ENCODE peak calls at places on chromosome 9, in seven cellular contexts. E is fibroblast of lung; P is effector memory CD4-positive, alpha-beta T cell; N is HAP-1; F is heart left ventricle; T is esophagus squamous epithelium; L is breast epithelium. W is an unnamed sample.

GRCh38 chr9:21589344-21590056 is 107.4 kb upstream of the IFNE start:
- DNase-seq in F (no peak), P (no peak), E (no peak), N (no peak), L (no peak), T (no peak), W (no peak)

GRCh38 chr9:70639853-70640814 is 225.7 kb upstream of the KLF9 start:
- DNase-seq in F (no peak), L (no peak), N (peak; percentile 88), P (no peak), T (no peak), E (peak; percentile 43), W (no peak)

GRCh38 chr9:125119643-125120286 is 23.6 kb downstream of the SCAI start:
- DNase-seq in T (no peak), P (no peak), L (no peak), N (no peak), F (no peak), E (peak; percentile 25), W (peak; percentile 44)

GRCh38 chr9:76302947-76303550 is 91.2 kb downstream of the RFK start:
- DNase-seq in N (peak; percentile 58), L (no peak), E (peak; percentile 47), F (no peak), P (no peak), T (no peak), W (peak; percentile 41)

GRCh38 chr9:38090170-38090569 is 21.1 kb upstream of the SHB start:
- DNase-seq in N (peak; percentile 37), F (no peak), E (no peak), L (no peak), P (no peak), T (no peak), W (no peak)

GRCh38 chr9:137479892-137480685 is 21.0 kb upstream of the NSMF start:
- DNase-seq in E (no peak), L (no peak), F (no peak), T (no peak), N (no peak), P (no peak), W (no peak)

GRCh38 chr9:72721086-72721485 is 199.7 kb downstream of the TMC1 start:
- DNase-seq in L (no peak), E (no peak), N (peak; percentile 84), T (no peak), F (no peak), P (no peak), W (no peak)

GRCh38 chr9:134475051-134475790 is 149.0 kb downstream of the RXRA start:
- DNase-seq in P (no peak), E (peak; percentile 81), T (no peak), N (no peak), L (no peak), F (peak; percentile 81), W (no peak)

DNA sequence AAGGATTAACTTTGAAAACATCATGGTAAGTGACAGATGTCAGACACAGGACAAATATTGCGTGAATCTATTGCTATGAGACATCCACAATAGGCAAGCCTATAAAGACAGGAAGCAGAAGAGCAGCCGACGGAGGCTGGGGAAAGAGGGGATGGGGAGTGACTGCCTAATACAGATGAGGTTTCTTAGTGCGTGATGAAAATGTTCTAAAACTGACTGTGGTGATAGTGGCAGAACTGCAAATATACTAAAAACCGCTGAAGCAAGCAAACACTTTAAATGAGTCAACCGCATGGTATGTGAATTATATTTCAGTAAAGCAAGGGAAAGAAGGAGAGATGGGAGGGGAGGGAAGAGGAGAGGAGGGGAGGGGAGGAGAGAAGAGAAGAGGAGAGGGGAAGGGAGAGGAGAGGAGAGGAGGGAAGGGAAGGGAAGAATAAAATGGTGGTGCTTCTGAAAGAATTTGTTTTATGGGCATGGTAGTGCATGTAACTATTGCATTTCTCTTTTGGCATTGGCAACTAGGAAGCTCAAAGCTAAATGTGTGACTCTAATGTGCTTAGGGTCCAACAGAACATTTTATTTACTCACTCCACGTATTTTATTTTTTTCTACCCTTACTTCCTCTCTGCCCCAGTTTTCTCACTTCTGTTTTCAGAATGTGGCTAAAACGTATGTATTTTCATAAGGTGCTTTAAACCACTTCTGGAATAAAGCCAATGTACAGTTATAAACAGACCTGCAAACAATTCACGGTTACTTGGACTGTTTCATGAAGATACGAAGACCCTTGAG is 21.3 kb downstream of the AKNA start:
- DNase-seq in L (no peak), E (peak; percentile 92), N (no peak), P (no peak), T (no peak), F (no peak), W (no peak)
- H3K36me3 ChIP-seq in L (no peaks in the 10 kb centered on the region), E (peaks cover 9% of the 10 kb centered on the region), N (peaks cover 11% of the 10 kb centered on the region), P (peaks cover 63% of the 10 kb centered on the region), T (no peaks in the 10 kb centered on the region), F (peaks cover 70% of the 10 kb centered on the region), W (peaks cover 2% of the 10 kb centered on the region)

GRCh38 chr9:36210722-36211121 is 20.0 kb downstream of the CLTA start:
- DNase-seq in T (no peak), L (no peak), N (no peak), P (no peak), E (no peak), F (no peak), W (no peak)

GRCh38 chr9:36207546-36208012 is 16.9 kb downstream of the CLTA start:
- DNase-seq in P (no peak), E (peak; percentile 64), F (no peak), T (no peak), N (no peak), L (no peak), W (no peak)

GRCh38 chr9:36211510-36211909 is 20.8 kb downstream of the CLTA start:
- DNase-seq in N (no peak), L (no peak), E (no peak), T (no peak), F (no peak), P (no peak), W (no peak)

GRCh38 chr9:36207016-36207415 is 16.3 kb downstream of the CLTA start:
- DNase-seq in T (no peak), F (no peak), E (peak; percentile 70), P (no peak), L (no peak), N (no peak), W (no peak)

DNA sequence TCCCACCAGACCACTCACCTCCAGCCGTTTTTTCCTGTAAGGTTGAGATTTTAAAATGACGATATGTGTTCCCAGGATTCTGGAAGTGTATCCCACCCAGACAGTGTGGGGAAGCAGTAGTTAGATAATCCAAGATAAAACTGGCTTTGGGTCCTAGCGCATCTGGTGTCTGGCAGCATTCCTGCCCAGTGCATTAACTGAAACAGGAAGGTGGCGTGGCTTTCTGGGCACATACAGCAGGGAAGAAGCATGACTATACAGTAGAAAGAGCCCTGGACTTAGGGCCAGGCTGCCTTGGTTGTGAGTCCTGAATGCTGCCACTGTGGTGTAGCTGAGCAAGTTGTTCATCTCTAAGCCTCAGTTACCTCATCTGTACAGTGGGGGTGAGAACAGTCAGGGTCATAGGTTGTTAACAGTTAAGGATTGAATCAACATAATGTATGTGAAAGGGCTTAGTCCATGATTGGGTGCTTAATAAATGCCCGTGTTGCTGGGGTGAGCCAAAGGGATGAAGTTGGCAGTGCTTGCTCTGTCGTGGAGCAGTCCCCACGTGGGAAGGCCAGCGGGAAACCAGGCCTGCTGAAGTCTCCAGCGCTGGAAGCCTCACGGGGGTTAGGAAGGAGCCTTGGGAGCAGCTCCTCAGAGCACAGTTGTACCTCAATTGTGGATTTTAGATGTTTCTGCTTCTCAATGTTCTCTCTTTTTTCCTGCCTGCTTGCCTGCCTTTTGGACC is 18.0 kb downstream of the CLTA start:
- DNase-seq in P (no peak), E (peak; percentile 40), N (no peak), T (no peak), F (no peak), L (no peak), W (no peak)
- H3K36me3 ChIP-seq in P (peaks cover 90% of the 10 kb centered on the region), E (peaks cover 30% of the 10 kb centered on the region), N (peaks cover 94% of the 10 kb centered on the region), T (peaks cover 22% of the 10 kb centered on the region), F (peaks cover 82% of the 10 kb centered on the region), L (no peaks in the 10 kb centered on the region), W (peaks cover 94% of the 10 kb centered on the region)

GRCh38 chr9:89000973-89001916 is 10.0 kb downstream of the S1PR3 start:
- DNase-seq in L (peak; percentile 86), P (peak; percentile 17), F (peak; percentile 88), E (peak; percentile 76), T (no peak), N (peak; percentile 68), W (peak; percentile 83)

GRCh38 chr9:88998911-88999310 is 7.6 kb downstream of the S1PR3 start:
- DNase-seq in N (no peak), L (no peak), F (peak; percentile 65), T (no peak), P (no peak), E (peak; percentile 66), W (no peak)

GRCh38 chr9:88998506-88998905 is 7.2 kb downstream of the S1PR3 start:
- DNase-seq in P (no peak), N (no peak), F (no peak), L (no peak), T (no peak), E (no peak), W (no peak)

GRCh38 chr9:89001917-89002540 is 10.8 kb downstream of the S1PR3 start:
- DNase-seq in E (no peak), P (no peak), F (no peak), T (no peak), N (no peak), L (no peak), W (no peak)

DNA sequence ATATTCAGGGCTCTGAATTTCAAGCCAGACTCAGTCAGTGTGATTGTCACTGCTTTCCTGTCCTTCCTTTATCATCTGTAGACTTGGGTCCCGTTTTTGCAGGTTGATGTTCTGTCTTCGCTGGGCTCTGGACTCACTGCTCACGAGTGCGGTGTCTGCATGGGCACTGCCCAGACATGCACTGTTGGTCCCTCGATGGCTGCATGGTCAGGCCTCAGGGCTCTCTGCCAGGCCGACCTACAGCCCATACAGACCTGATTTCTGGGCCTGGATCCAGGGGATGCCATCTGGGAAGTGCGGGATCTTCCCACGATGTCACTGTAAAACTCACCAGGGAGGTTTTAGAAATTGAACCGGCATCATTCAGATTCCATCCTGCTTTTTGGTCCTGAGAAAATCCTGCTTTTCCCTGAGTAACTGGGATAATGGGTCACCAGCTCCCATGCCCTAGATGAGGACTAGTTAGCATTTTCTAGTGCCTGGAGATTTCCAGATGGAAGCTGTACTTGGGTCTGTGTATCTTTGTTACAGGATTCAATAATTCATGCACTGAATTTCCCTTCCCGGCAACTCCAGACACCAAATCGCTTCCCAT is 9.1 kb downstream of the S1PR3 start:
- DNase-seq in F (no peak), T (no peak), L (no peak), E (no peak), N (no peak), P (no peak), W (no peak)
- H3K36me3 ChIP-seq in F (peaks cover 31% of the 10 kb centered on the region), T (no peaks in the 10 kb centered on the region), L (no peaks in the 10 kb centered on the region), E (peaks cover 10% of the 10 kb centered on the region), N (no peaks in the 10 kb centered on the region), P (no peaks in the 10 kb centered on the region), W (no peaks in the 10 kb centered on the region)

GRCh38 chr9:133050781-133051180 is 11.0 kb upstream of the CEL start:
- DNase-seq in F (no peak), L (no peak), P (no peak), N (no peak), E (no peak), T (no peak), W (no peak)

GRCh38 chr9:133048595-133048994 is 13.2 kb upstream of the CEL start:
- DNase-seq in F (no peak), E (no peak), P (no peak), N (no peak), T (no peak), L (no peak), W (peak; percentile 51)

GRCh38 chr9:133049043-133049442 is 12.7 kb upstream of the CEL start:
- DNase-seq in E (no peak), L (no peak), P (no peak), N (no peak), F (no peak), T (no peak), W (no peak)

GRCh38 chr9:133051281-133051900 is 10.4 kb upstream of the CEL start:
- DNase-seq in T (no peak), F (no peak), N (no peak), L (no peak), P (no peak), E (no peak), W (no peak)

GRCh38 chr9:133050142-133050541 is 11.6 kb upstream of the CEL start:
- DNase-seq in E (peak; percentile 38), P (no peak), L (no peak), F (no peak), N (no peak), T (no peak), W (no peak)
- H3K36me3 ChIP-seq in E (peaks cover 29% of the 10 kb centered on the region), P (peaks cover 57% of the 10 kb centered on the region), L (peaks cover 5% of the 10 kb centered on the region), F (peaks cover 95% of the 10 kb centered on the region), N (peaks cover 56% of the 10 kb centered on the region), T (peaks cover 51% of the 10 kb centered on the region), W (peaks cover 93% of the 10 kb centered on the region)

W was measured in K562.